ENCODE peak calls at places on chromosomes 5 and 9, in four cellular contexts. C is H9, S is mesendoderm, B is H1. Y is an unnamed sample.

GRCh38 chr5:57332350-57332749 is 150.3 kb downstream of the ACTBL2 start:
- DNase-seq in C (no peak), B (no peak), S (no peak), Y (peak)

GRCh38 chr9:5269249-5269715 is 35.2 kb downstream of the RLN2 start:
- DNase-seq in C (no peak), B (no peak), S (peak), Y (peak)

GRCh38 chr5:1736065-1736464 is 63.6 kb downstream of the MRPL36 start:
- DNase-seq in S (no peak), C (peak), B (peak), Y (no peak)

GRCh38 chr5:178277346-178277745 is 44.7 kb upstream of the PHYKPL start:
- DNase-seq in C (no peak), B (no peak), S (no peak), Y (no peak)

GRCh38 chr5:96509313-96509712 is 76.3 kb upstream of the PCSK1 start:
- DNase-seq in S (no peak), B (no peak), C (no peak), Y (peak)

GRCh38 chr5:34656001-34656699 is at the start of gene RAI14:
- DNase-seq in C (peak), B (peak), S (peak), Y (peak)

GRCh38 chr5:55694152-55694830 is 17.8 kb downstream of the SLC38A9 start:
- DNase-seq in C (no peak), S (peak), B (no peak), Y (peak)

GRCh38 chr5:88480766-88481499 is 212.3 kb upstream of the TMEM161B start:
- DNase-seq in C (no peak), B (no peak), S (no peak), Y (no peak)

GRCh38 chr9:111038336-111039202 is at the start of gene LPAR1:
- DNase-seq in S (peak), C (peak), B (peak), Y (peak)

GRCh38 chr5:139390639-139391569 is 1.2 kb upstream of the MZB1 start:
- DNase-seq in S (no peak), C (no peak), B (no peak), Y (no peak)

GRCh38 chr5:143879646-143880045 is 67.7 kb downstream of the HMHB1 start:
- DNase-seq in S (no peak), C (no peak), B (no peak), Y (peak)

GRCh38 chr9:94906713-94907112 is 180.2 kb downstream of the AOPEP start:
- DNase-seq in S (no peak), C (no peak), B (peak), Y (no peak)

GRCh38 chr9:17906841-17907779 is 328.2 kb downstream of the SH3GL2 start:
- DNase-seq in B (peak), C (peak), S (peak), Y (no peak)

GRCh38 chr5:55904152-55904551 is 53.0 kb downstream of the IL31RA start:
- DNase-seq in S (no peak), C (no peak), B (no peak), Y (peak)

GRCh38 chr5:142070000-142070399 is 38.6 kb upstream of the NDFIP1 start:
- DNase-seq in S (no peak), B (no peak), C (no peak), Y (no peak)

GRCh38 chr9:34625087-34625486 is 3.8 kb downstream of the ARID3C start:
- DNase-seq in B (no peak), C (no peak), S (peak), Y (no peak)

GRCh38 chr9:27445057-27445990 is 78.8 kb upstream of the IFNK start:
- DNase-seq in S (no peak), B (no peak), C (no peak), Y (no peak)

GRCh38 chr9:26219961-26220360 is 541.7 kb upstream of the TUSC1 start:
- DNase-seq in S (no peak), C (no peak), B (no peak), Y (no peak)

GRCh38 chr9:87711857-87712800 is 13.8 kb upstream of the CTSL start:
- DNase-seq in B (no peak), S (peak), C (no peak), Y (peak)

GRCh38 chr5:109614316-109614715 is 75.4 kb upstream of the MAN2A1 start:
- DNase-seq in C (no peak), S (no peak), B (no peak), Y (no peak)

GRCh38 chr9:125701351-125701750 is 5.7 kb downstream of the MAPKAP1 start:
- DNase-seq in S (peak), B (no peak), C (peak), Y (peak)

GRCh38 chr5:137700282-137700680 is 35.6 kb downstream of the KLHL3 start:
- DNase-seq in B (no peak), C (no peak), S (no peak), Y (peak)

GRCh38 chr5:175195698-175196656 is 248.0 kb downstream of the DRD1 start:
- DNase-seq in S (peak), C (peak), B (no peak), Y (peak)

DNA sequence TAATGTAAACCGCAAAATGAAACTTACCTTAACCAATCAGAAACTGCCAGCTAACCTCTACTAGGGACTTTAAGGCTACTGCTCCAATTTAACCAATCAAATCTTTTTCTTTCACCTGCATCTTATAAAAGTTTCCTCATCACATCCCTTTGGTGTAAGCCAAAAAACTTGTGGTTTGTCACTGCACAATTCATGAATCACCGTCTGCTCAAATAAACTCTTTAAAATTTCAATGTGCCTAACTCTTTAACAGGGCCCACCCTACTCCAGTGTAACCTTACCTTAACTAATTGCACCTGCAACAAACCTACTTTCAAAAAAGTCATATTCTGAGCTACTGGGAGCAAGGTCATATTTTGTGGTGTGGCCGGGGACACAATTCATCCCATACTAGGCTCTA is 172.2 kb upstream of the GRAMD2B start:
- DNase-seq in S (no peak), C (no peak), B (no peak), Y (no peak)
- H4K5ac ChIP-seq in S (no peak), C (no peak), B (no peak), Y (no peak)

GRCh38 chr9:19108038-19108437 is 5.3 kb upstream of the HAUS6 start:
- DNase-seq in C (no peak), S (no peak), B (no peak), Y (no peak)

GRCh38 chr9:19101203-19101602 is 1.5 kb downstream of the HAUS6 start:
- DNase-seq in S (no peak), C (no peak), B (no peak), Y (no peak)

GRCh38 chr9:19102181-19102630 is 498 bp downstream of the HAUS6 start:
- DNase-seq in B (peak), S (peak), C (no peak), Y (peak)

GRCh38 chr9:19102631-19103345 is at the start of gene HAUS6:
- DNase-seq in C (peak), B (peak), S (peak), Y (peak)

GRCh38 chr9:19104528-19105282 is 2.0 kb upstream of the HAUS6 start:
- DNase-seq in C (no peak), S (no peak), B (no peak), Y (no peak)
- H4K5ac ChIP-seq in C (no peak), S (no peak), B (no peak), Y (no peak)

GRCh38 chr5:100520348-100520747 is 14.8 kb upstream of the FAM174A start:
- DNase-seq in S (peak), B (peak), C (peak), Y (no peak)
- H4K5ac ChIP-seq in S (no peak), B (no peak), C (no peak), Y (no peak)

GRCh38 chr5:68086857-68087256 is 128.7 kb upstream of the PIK3R1 start:
- DNase-seq in B (no peak), C (no peak), S (no peak), Y (peak)
- H4K5ac ChIP-seq in B (no peak), C (no peak), S (no peak), Y (no peak)

GRCh38 chr9:137317021-137317978 is 15.2 kb upstream of the NRARP start:
- DNase-seq in B (peak), S (no peak), C (peak), Y (no peak)
- H4K5ac ChIP-seq in B (no peak), S (no peak), C (no peak), Y (no peak)

GRCh38 chr9:93343663-93344062 is 107.8 kb upstream of the FAM120A start:
- DNase-seq in S (no peak), B (no peak), C (no peak), Y (no peak)
- H4K5ac ChIP-seq in S (no peak), B (no peak), C (no peak), Y (no peak)

GRCh38 chr9:72576087-72576486 is 54.7 kb downstream of the TMC1 start:
- DNase-seq in B (no peak), S (no peak), C (no peak), Y (no peak)
- H4K5ac ChIP-seq in B (no peak), S (no peak), C (no peak), Y (no peak)

GRCh38 chr5:63555874-63556273 is 406.4 kb downstream of the HTR1A start:
- DNase-seq in S (peak), C (no peak), B (no peak), Y (no peak)
- H4K5ac ChIP-seq in S (no peak), C (no peak), B (no peak), Y (no peak)

GRCh38 chr5:106140101-106140500 is 1530.6 kb downstream of the EFNA5 start:
- DNase-seq in B (no peak), S (peak), C (no peak), Y (peak)

GRCh38 chr5:106135473-106135872 is 1535.3 kb downstream of the EFNA5 start:
- DNase-seq in B (no peak), C (no peak), S (no peak), Y (no peak)

DNA sequence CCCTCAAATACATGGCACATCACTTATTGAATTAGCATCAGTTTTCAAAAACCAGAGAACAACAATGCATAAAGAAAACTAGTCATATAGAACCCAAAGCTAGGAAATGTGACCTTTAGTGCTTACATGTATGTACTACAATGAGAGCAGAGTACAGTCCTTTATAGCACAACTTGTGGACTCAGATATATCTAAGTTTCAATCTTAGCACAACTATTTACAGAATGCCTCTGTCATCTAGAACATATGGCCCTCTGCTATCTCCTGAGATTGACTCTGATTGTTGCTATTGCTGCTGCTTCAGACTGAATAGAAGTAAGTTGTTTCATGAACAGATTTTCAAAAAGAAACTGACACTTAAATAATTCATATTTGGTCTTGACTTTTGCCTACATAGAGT is 1536.2 kb downstream of the EFNA5 start:
- DNase-seq in C (no peak), B (no peak), S (no peak), Y (no peak)
- H4K5ac ChIP-seq in C (no peak), B (no peak), S (no peak), Y (no peak)

Y was measured in IMR-90.